ENCODE peak calls at places on chromosomes 1 and 21, in nine cellular contexts. One of them, this sample, is unnamed.

GRCh38 chr1:32393832-32394140 is 455 bp downstream of the BSDC1 start:
- DNase-seq in IMR-90: no peak
- DNase-seq in breast epithelium: peak
- DNase-seq in ovary: no peak
- DNase-seq in adrenal gland: peak
- DNase-seq in vagina: no peak
- DNase-seq in transverse colon: peak
- DNase-seq in body of pancreas: peak
- DNase-seq in GM12891: no peak
- DNase-seq in this sample: no peak

GRCh38 chr1:54978528-54979326 is 1.7 kb upstream of the TMEM61 start:
- DNase-seq in IMR-90: no peak
- DNase-seq in breast epithelium: no peak
- DNase-seq in ovary: no peak
- DNase-seq in adrenal gland: no peak
- DNase-seq in vagina: no peak
- DNase-seq in transverse colon: no peak
- DNase-seq in body of pancreas: no peak
- DNase-seq in GM12891: no peak
- DNase-seq in this sample: no peak

GRCh38 chr1:166166701-166167394 is at the start of gene FAM78B:
- DNase-seq in IMR-90: peak
- DNase-seq in breast epithelium: peak
- DNase-seq in ovary: peak
- DNase-seq in adrenal gland: peak
- DNase-seq in vagina: no peak
- DNase-seq in transverse colon: peak
- DNase-seq in body of pancreas: peak
- DNase-seq in GM12891: peak
- DNase-seq in this sample: peak

GRCh38 chr21:36753556-36753955 is 54.6 kb downstream of the SIM2 start:
- DNase-seq in IMR-90: peak
- DNase-seq in breast epithelium: no peak
- DNase-seq in ovary: no peak
- DNase-seq in adrenal gland: no peak
- DNase-seq in vagina: no peak
- DNase-seq in transverse colon: no peak
- DNase-seq in body of pancreas: no peak
- DNase-seq in GM12891: no peak
- DNase-seq in this sample: no peak

GRCh38 chr1:121516279-121516967 is 331.6 kb downstream of the SRGAP2C start:
- DNase-seq in IMR-90: no peak
- DNase-seq in breast epithelium: no peak
- DNase-seq in ovary: no peak
- DNase-seq in adrenal gland: peak
- DNase-seq in vagina: no peak
- DNase-seq in transverse colon: peak
- DNase-seq in body of pancreas: no peak
- DNase-seq in GM12891: no peak
- DNase-seq in this sample: no peak

GRCh38 chr1:3577300-3577699 is 34.0 kb downstream of the MEGF6 start:
- DNase-seq in IMR-90: peak
- DNase-seq in breast epithelium: no peak
- DNase-seq in ovary: no peak
- DNase-seq in adrenal gland: no peak
- DNase-seq in vagina: no peak
- DNase-seq in transverse colon: no peak
- DNase-seq in body of pancreas: no peak
- DNase-seq in GM12891: no peak
- DNase-seq in this sample: no peak

GRCh38 chr1:59446257-59446901 is 149.5 kb downstream of the FGGY start:
- DNase-seq in IMR-90: peak
- DNase-seq in breast epithelium: no peak
- DNase-seq in ovary: no peak
- DNase-seq in adrenal gland: peak
- DNase-seq in vagina: no peak
- DNase-seq in transverse colon: peak
- DNase-seq in body of pancreas: no peak
- DNase-seq in GM12891: no peak
- DNase-seq in this sample: no peak

GRCh38 chr1:109910963-109911798 is 532 bp downstream of the CSF1 start:
- DNase-seq in IMR-90: no peak
- DNase-seq in breast epithelium: no peak
- DNase-seq in ovary: no peak
- DNase-seq in adrenal gland: no peak
- DNase-seq in vagina: no peak
- DNase-seq in transverse colon: no peak
- DNase-seq in body of pancreas: peak
- DNase-seq in GM12891: peak
- DNase-seq in this sample: no peak

GRCh38 chr1:16324456-16324890 is 27.8 kb downstream of the FBXO42 start:
- DNase-seq in IMR-90: peak
- DNase-seq in breast epithelium: no peak
- DNase-seq in ovary: peak
- DNase-seq in adrenal gland: peak
- DNase-seq in vagina: no peak
- DNase-seq in transverse colon: no peak
- DNase-seq in body of pancreas: peak
- DNase-seq in GM12891: no peak
- DNase-seq in this sample: no peak

GRCh38 chr1:185074307-185074706 is 28.9 kb downstream of the RNF2 start:
- DNase-seq in IMR-90: peak
- DNase-seq in breast epithelium: no peak
- DNase-seq in ovary: no peak
- DNase-seq in adrenal gland: no peak
- DNase-seq in vagina: no peak
- DNase-seq in transverse colon: no peak
- DNase-seq in body of pancreas: no peak
- DNase-seq in GM12891: no peak
- DNase-seq in this sample: no peak

GRCh38 chr1:19647643-19648042 is 3.5 kb downstream of the NBL1 start:
- DNase-seq in IMR-90: no peak
- DNase-seq in breast epithelium: no peak
- DNase-seq in ovary: peak
- DNase-seq in adrenal gland: no peak
- DNase-seq in vagina: no peak
- DNase-seq in transverse colon: peak
- DNase-seq in body of pancreas: no peak
- DNase-seq in GM12891: no peak
- DNase-seq in this sample: no peak

GRCh38 chr1:175783126-175783722 is 39.8 kb upstream of the TNR start:
- DNase-seq in IMR-90: no peak
- DNase-seq in breast epithelium: no peak
- DNase-seq in ovary: no peak
- DNase-seq in adrenal gland: no peak
- DNase-seq in vagina: no peak
- DNase-seq in transverse colon: no peak
- DNase-seq in body of pancreas: no peak
- DNase-seq in GM12891: no peak
- DNase-seq in this sample: no peak

GRCh38 chr1:248906741-248907661 is 966 bp downstream of the PGBD2 start:
- DNase-seq in IMR-90: peak
- DNase-seq in breast epithelium: no peak
- DNase-seq in ovary: no peak
- DNase-seq in adrenal gland: no peak
- DNase-seq in vagina: no peak
- DNase-seq in transverse colon: no peak
- DNase-seq in body of pancreas: peak
- DNase-seq in GM12891: no peak
- DNase-seq in this sample: no peak

GRCh38 chr1:172894345-172895049 is 156.2 kb downstream of the TNFSF18 start:
- DNase-seq in IMR-90: no peak
- DNase-seq in breast epithelium: no peak
- DNase-seq in ovary: no peak
- DNase-seq in adrenal gland: no peak
- DNase-seq in vagina: no peak
- DNase-seq in transverse colon: no peak
- DNase-seq in body of pancreas: no peak
- DNase-seq in GM12891: no peak
- DNase-seq in this sample: no peak

GRCh38 chr1:73623946-73624345 is 574.0 kb downstream of the LRRIQ3 start:
- DNase-seq in IMR-90: no peak
- DNase-seq in breast epithelium: no peak
- DNase-seq in ovary: no peak
- DNase-seq in adrenal gland: no peak
- DNase-seq in vagina: no peak
- DNase-seq in transverse colon: no peak
- DNase-seq in body of pancreas: no peak
- DNase-seq in GM12891: no peak
- DNase-seq in this sample: no peak

GRCh38 chr1:91572044-91572443 is 71.4 kb downstream of the CDC7 start:
- DNase-seq in IMR-90: no peak
- DNase-seq in breast epithelium: no peak
- DNase-seq in ovary: no peak
- DNase-seq in adrenal gland: peak
- DNase-seq in vagina: no peak
- DNase-seq in transverse colon: no peak
- DNase-seq in body of pancreas: no peak
- DNase-seq in GM12891: no peak
- DNase-seq in this sample: no peak

GRCh38 chr1:49630156-49630555 is 393.6 kb downstream of the AGBL4 start:
- DNase-seq in IMR-90: no peak
- DNase-seq in breast epithelium: no peak
- DNase-seq in ovary: no peak
- DNase-seq in adrenal gland: no peak
- DNase-seq in vagina: no peak
- DNase-seq in transverse colon: no peak
- DNase-seq in body of pancreas: no peak
- DNase-seq in GM12891: no peak
- DNase-seq in this sample: no peak

GRCh38 chr1:23701310-23701709 is 9.7 kb downstream of the RPL11 start:
- DNase-seq in IMR-90: no peak
- DNase-seq in breast epithelium: no peak
- DNase-seq in ovary: no peak
- DNase-seq in adrenal gland: no peak
- DNase-seq in vagina: no peak
- DNase-seq in transverse colon: no peak
- DNase-seq in body of pancreas: no peak
- DNase-seq in GM12891: no peak
- DNase-seq in this sample: no peak
- TF ChIP-seq POLR2A in IMR-90: no peak
- TF ChIP-seq POLR2A in breast epithelium: no peak
- TF ChIP-seq POLR2A in ovary: no peak
- TF ChIP-seq POLR2A in adrenal gland: no peak
- TF ChIP-seq POLR2A in vagina: no peak
- TF ChIP-seq POLR2A in transverse colon: no peak
- TF ChIP-seq POLR2A in body of pancreas: no peak
- TF ChIP-seq POLR2A in GM12891: no peak
- TF ChIP-seq POLR2A in this sample: no peak

GRCh38 chr1:94783342-94784264 is 36.6 kb upstream of the SLC44A3 start:
- DNase-seq in IMR-90: peak
- DNase-seq in breast epithelium: peak
- DNase-seq in ovary: peak
- DNase-seq in adrenal gland: peak
- DNase-seq in vagina: no peak
- DNase-seq in transverse colon: peak
- DNase-seq in body of pancreas: peak
- DNase-seq in GM12891: no peak
- DNase-seq in this sample: no peak
- TF ChIP-seq POLR2A in IMR-90: no peak
- TF ChIP-seq POLR2A in breast epithelium: no peak
- TF ChIP-seq POLR2A in ovary: no peak
- TF ChIP-seq POLR2A in adrenal gland: no peak
- TF ChIP-seq POLR2A in vagina: no peak
- TF ChIP-seq POLR2A in transverse colon: peak
- TF ChIP-seq POLR2A in body of pancreas: peak
- TF ChIP-seq POLR2A in GM12891: no peak
- TF ChIP-seq POLR2A in this sample: no peak

DNA sequence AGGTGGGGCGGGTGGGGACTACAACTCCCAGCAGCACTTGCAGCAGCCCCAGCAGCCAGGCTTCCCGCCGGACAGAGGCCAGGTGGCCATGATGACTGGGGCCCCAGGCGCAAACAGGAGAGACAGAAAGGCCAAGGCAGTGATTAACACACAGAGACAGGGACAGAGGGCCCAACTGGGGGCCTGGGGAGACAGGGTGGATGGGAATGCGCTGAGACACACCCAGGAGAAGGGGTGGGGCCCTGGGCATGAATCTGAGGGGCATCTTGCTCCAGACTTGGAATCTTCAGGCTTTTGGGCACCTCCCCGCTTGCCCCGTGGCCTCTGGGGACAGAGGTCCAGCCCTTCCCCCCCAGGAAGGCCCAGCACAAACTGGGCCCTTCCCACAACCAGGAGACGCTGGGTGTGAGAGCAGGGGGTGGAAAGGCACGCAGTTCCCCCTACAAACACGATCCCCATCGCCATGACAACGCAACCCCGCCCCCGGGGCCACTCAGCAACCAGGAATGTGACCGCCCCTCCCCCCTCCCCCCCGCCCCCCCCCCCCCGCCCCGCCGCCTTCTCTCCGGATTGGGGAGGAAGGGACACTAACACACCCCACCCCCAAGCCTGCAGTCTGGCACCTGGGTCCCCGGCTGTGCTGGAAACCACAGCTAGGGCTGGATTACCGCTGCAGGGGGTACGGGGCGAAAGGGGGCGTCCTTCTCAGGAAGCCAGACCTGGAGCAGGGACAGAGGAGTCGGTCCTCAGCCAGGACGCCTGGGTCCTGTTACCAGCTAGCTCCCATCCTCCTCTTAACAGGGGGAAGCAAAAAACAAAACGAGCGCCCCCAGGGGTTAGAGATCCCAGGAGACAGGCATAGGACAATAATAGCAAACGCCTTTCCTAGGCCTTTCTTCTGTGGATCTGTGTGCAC is 4.5 kb downstream of the HDGF start:
- DNase-seq in IMR-90: peak
- DNase-seq in breast epithelium: peak
- DNase-seq in ovary: peak
- DNase-seq in adrenal gland: peak
- DNase-seq in vagina: peak
- DNase-seq in transverse colon: peak
- DNase-seq in body of pancreas: peak
- DNase-seq in GM12891: peak
- DNase-seq in this sample: no peak
- TF ChIP-seq POLR2A in IMR-90: no peak
- TF ChIP-seq POLR2A in breast epithelium: peak
- TF ChIP-seq POLR2A in ovary: peak
- TF ChIP-seq POLR2A in adrenal gland: peak
- TF ChIP-seq POLR2A in vagina: peak
- TF ChIP-seq POLR2A in transverse colon: peak
- TF ChIP-seq POLR2A in body of pancreas: peak
- TF ChIP-seq POLR2A in GM12891: no peak
- TF ChIP-seq POLR2A in this sample: no peak

DNA sequence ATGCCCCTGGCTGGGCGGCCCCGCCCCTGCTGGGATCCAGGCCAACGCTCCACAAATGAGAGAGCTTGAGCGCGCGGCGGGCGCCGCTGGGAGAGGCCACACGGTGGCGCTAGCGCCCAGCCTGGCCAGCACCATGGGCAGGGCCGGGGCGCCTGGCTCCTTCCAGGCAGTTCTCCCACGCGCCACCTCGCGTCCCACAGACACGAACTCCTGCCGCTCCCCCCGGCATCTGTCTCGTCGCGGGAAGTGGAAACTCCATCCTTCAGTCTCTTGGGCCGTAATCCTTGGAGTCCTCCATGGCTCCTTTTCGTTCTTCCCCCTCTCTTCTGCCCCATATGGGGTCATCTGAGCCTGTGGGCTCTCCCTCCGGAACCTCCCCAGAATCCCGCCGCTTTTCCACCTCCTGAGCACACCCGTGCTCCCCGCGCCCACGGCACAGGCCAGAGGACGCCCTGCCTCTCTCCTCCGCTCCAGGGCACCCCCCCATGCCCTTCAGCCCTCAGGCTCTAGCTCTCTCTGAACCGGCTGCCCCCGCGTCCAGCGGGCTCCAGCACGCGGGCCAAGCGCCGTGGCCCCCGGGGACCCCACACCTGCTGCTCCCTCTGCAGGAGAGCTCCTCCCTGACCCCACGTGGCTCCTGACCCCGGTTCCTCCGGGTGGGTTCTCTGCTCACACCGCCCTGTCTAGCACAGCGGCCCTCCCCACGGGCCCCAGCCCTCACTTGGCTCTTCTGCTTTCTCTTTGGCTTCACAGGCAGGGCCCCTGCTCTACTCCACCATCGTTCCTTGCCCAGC is 31.9 kb upstream of the EDN2 start:
- DNase-seq in IMR-90: peak
- DNase-seq in breast epithelium: peak
- DNase-seq in ovary: peak
- DNase-seq in adrenal gland: peak
- DNase-seq in vagina: no peak
- DNase-seq in transverse colon: peak
- DNase-seq in body of pancreas: peak
- DNase-seq in GM12891: peak
- DNase-seq in this sample: no peak
- TF ChIP-seq POLR2A in IMR-90: no peak
- TF ChIP-seq POLR2A in breast epithelium: no peak
- TF ChIP-seq POLR2A in ovary: peak
- TF ChIP-seq POLR2A in adrenal gland: no peak
- TF ChIP-seq POLR2A in vagina: no peak
- TF ChIP-seq POLR2A in transverse colon: no peak
- TF ChIP-seq POLR2A in body of pancreas: peak
- TF ChIP-seq POLR2A in GM12891: no peak
- TF ChIP-seq POLR2A in this sample: no peak

This sample was measured in esophagus squamous epithelium.